ENCODE peak calls at places on chromosomes 4 and X, in ten cellular contexts. P, G, C, B, Z, S, A, H, X and M are unnamed samples.

GRCh38 chr4:152245706-152246105 is 290.2 kb downstream of the FBXW7 start:
- DNase-seq in P (no peak), G (no peak), C (no peak), B (no peak), Z (no peak), S (no peak), A (no peak), H (no peak), X (no peak), M (no peak)

GRCh38 chrX:152343306-152343705 is 107.8 kb downstream of the GABRA3 start:
- DNase-seq in P (no peak), G (no peak), C (no peak), B (no peak), Z (no peak), S (no peak), A (no peak), H (no peak), X (no peak), M (no peak)

GRCh38 chr4:76809594-76810305 is 88.2 kb downstream of the SOWAHB start:
- DNase-seq in P (no peak), G (no peak), C (no peak), B (peak), Z (no peak), S (no peak), A (no peak), H (no peak), X (no peak), M (no peak)

GRCh38 chr4:125432078-125432477 is 117.3 kb downstream of the FAT4 start:
- DNase-seq in P (peak), G (no peak), C (no peak), B (no peak), Z (no peak), S (peak), A (peak), H (no peak), X (no peak), M (no peak)

GRCh38 chr4:177574446-177574845 is 132.2 kb upstream of the AGA start:
- DNase-seq in P (no peak), G (no peak), C (no peak), B (no peak), Z (no peak), S (no peak), A (no peak), H (no peak), X (no peak), M (no peak)

GRCh38 chr4:113469023-113469390 is 292.5 kb downstream of the CAMK2D start:
- DNase-seq in P (no peak), G (no peak), C (no peak), B (no peak), Z (no peak), S (no peak), A (no peak), H (no peak), X (no peak), M (no peak)

GRCh38 chr4:104940927-104941326 is 205.7 kb upstream of the TET2 start:
- DNase-seq in P (no peak), G (no peak), C (no peak), B (no peak), Z (no peak), S (no peak), A (no peak), H (no peak), X (no peak), M (no peak)

GRCh38 chr4:186651624-186652023 is 72.0 kb downstream of the FAT1 start:
- DNase-seq in P (no peak), G (no peak), C (no peak), B (peak), Z (no peak), S (peak), A (no peak), H (peak), X (no peak), M (no peak)

GRCh38 chrX:153773741-153774575 is 6.9 kb upstream of the SRPK3 start:
- DNase-seq in P (no peak), G (no peak), C (peak), B (no peak), Z (no peak), S (no peak), A (no peak), H (peak), X (no peak), M (no peak)

GRCh38 chrX:71867680-71868079 is 43.0 kb upstream of the NHSL2 start:
- DNase-seq in P (no peak), G (no peak), C (no peak), B (no peak), Z (no peak), S (no peak), A (no peak), H (no peak), X (no peak), M (no peak)

GRCh38 chr4:57351716-57352115 is 241.5 kb upstream of the IGFBP7 start:
- DNase-seq in P (no peak), G (no peak), C (no peak), B (no peak), Z (no peak), S (no peak), A (no peak), H (no peak), X (no peak), M (no peak)

GRCh38 chr4:2354127-2354526 is 64.3 kb downstream of the ZFYVE28 start:
- DNase-seq in P (peak), G (no peak), C (no peak), B (peak), Z (no peak), S (no peak), A (no peak), H (peak), X (no peak), M (no peak)

GRCh38 chr4:1166509-1167243 is 5.7 kb downstream of the SPON2 start:
- DNase-seq in P (peak), G (no peak), C (no peak), B (no peak), Z (no peak), S (no peak), A (no peak), H (no peak), X (no peak), M (no peak)

GRCh38 chr4:14827111-14827510 is 175.2 kb upstream of the CPEB2 start:
- DNase-seq in P (no peak), G (no peak), C (no peak), B (no peak), Z (no peak), S (no peak), A (no peak), H (no peak), X (no peak), M (no peak)

GRCh38 chr4:143768007-143768591 is 67.6 kb upstream of the FREM3 start:
- DNase-seq in P (no peak), G (no peak), C (no peak), B (no peak), Z (no peak), S (no peak), A (peak), H (no peak), X (no peak), M (no peak)

GRCh38 chrX:93259029-93259428 is 414.3 kb downstream of the NAP1L3 start:
- DNase-seq in P (no peak), G (no peak), C (no peak), B (no peak), Z (no peak), S (no peak), A (no peak), H (no peak), X (no peak), M (no peak)

GRCh38 chr4:89253306-89253705 is 54.3 kb downstream of the GPRIN3 start:
- DNase-seq in P (no peak), G (no peak), C (no peak), B (no peak), Z (no peak), S (no peak), A (no peak), H (no peak), X (no peak), M (no peak)

GRCh38 chr4:3747582-3747906 is 18.6 kb upstream of the ADRA2C start:
- DNase-seq in P (peak), G (no peak), C (no peak), B (no peak), Z (no peak), S (no peak), A (no peak), H (no peak), X (no peak), M (no peak)

GRCh38 chr4:183624548-183624947 is 34.4 kb downstream of the RWDD4 start:
- DNase-seq in P (no peak), G (no peak), C (no peak), B (no peak), Z (no peak), S (no peak), A (no peak), H (no peak), X (no peak), M (no peak)

GRCh38 chrX:39309721-39310152 is 508.5 kb downstream of the MID1IP1 start:
- DNase-seq in P (peak), G (no peak), C (peak), B (no peak), Z (peak), S (peak), A (no peak), H (no peak), X (no peak), M (no peak)

GRCh38 chr4:99868126-99868596 is 26.1 kb downstream of the LAMTOR3 start:
- DNase-seq in P (no peak), G (no peak), C (no peak), B (no peak), Z (no peak), S (no peak), A (no peak), H (no peak), X (no peak), M (no peak)

GRCh38 chr4:17033256-17034245 is 135.1 kb upstream of the LDB2 start:
- DNase-seq in P (no peak), G (no peak), C (no peak), B (no peak), Z (peak), S (no peak), A (no peak), H (no peak), X (no peak), M (no peak)

GRCh38 chr4:4980818-4981217 is 38.4 kb downstream of the CYTL1 start:
- DNase-seq in P (no peak), G (no peak), C (no peak), B (no peak), Z (no peak), S (no peak), A (no peak), H (no peak), X (no peak), M (no peak)

GRCh38 chr4:98686046-98686385 is 27.6 kb upstream of the TSPAN5 start:
- DNase-seq in P (no peak), G (no peak), C (no peak), B (no peak), Z (no peak), S (no peak), A (no peak), H (no peak), X (no peak), M (no peak)

GRCh38 chr4:154348657-154349056 is 142.9 kb downstream of the DCHS2 start:
- DNase-seq in P (no peak), G (no peak), C (no peak), B (no peak), Z (no peak), S (no peak), A (no peak), H (no peak), X (no peak), M (no peak)

GRCh38 chrX:71619193-71619592 is 882 bp upstream of the CXCR3 start:
- DNase-seq in P (peak), G (no peak), C (no peak), B (no peak), Z (no peak), S (no peak), A (no peak), H (no peak), X (no peak), M (no peak)

GRCh38 chrX:19176901-19177630 is 54.8 kb upstream of the ADGRG2 start:
- DNase-seq in P (no peak), G (no peak), C (no peak), B (no peak), Z (no peak), S (no peak), A (no peak), H (no peak), X (no peak), M (no peak)

GRCh38 chr4:122099896-122100295 is 52.2 kb upstream of the BLTP1 start:
- DNase-seq in P (no peak), G (no peak), C (no peak), B (no peak), Z (no peak), S (no peak), A (no peak), H (no peak), X (no peak), M (no peak)

DNA sequence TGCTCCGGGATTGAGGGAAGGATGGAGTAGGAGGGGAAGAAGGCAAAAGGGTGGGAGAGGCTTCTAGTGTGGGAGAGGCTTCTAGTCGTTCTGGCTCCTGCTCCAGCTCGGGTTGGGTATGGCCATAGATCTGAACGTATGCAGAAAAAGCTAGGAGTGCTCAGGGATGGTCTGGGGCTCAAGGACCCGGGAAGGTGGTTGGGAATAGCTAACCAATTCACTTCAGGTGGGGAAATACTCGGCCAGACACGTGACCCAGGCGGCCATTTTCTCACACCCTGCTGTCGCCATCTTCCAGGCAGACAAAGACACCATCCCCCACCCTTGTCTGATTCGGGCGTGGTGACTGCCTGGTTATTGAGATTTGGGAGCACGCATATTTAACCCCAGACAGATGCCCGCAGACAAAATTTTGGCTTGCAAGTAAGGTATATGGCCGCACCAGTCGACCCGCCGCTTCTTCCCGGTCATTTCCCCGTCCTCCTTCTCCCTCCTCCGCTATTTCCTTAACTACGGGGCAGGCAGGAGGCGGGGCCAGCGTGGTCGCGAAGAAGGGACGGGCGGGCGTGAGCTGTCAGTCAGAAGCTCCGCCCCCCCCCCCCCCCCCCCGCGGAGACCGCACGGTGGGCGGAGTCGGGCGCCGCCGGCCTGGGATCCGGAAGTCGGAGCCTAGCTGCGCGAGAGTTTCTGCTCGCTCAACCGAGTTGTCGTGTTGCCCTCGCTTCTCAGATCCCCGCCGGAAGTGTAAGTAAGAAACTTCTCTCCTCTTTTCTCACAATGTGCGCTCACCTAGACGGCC is at the start of gene GNL3L:
- DNase-seq in P (peak), G (peak), C (peak), B (peak), Z (peak), S (peak), A (peak), H (peak), X (peak), M (peak)
- TF ChIP-seq POLR2A in P (peak), G (no peak), C (peak), B (peak), Z (peak), S (no peak), A (no peak), H (no peak), X (no peak), M (no peak)

GRCh38 chrX:50206753-50207152 is 2.2 kb downstream of the CCNB3 start:
- DNase-seq in P (no peak), G (no peak), C (no peak), B (no peak), Z (no peak), S (no peak), A (no peak), H (no peak), X (no peak), M (no peak)

GRCh38 chrX:50202539-50202938 is 1.7 kb upstream of the AKAP4 start:
- DNase-seq in P (no peak), G (no peak), C (no peak), B (no peak), Z (no peak), S (no peak), A (no peak), H (no peak), X (no peak), M (no peak)

GRCh38 chrX:50200907-50201306 is at the start of gene AKAP4:
- DNase-seq in P (no peak), G (no peak), C (no peak), B (no peak), Z (no peak), S (no peak), A (no peak), H (no peak), X (no peak), M (no peak)

GRCh38 chrX:50204364-50204899 is at the start of gene CCNB3:
- DNase-seq in P (peak), G (peak), C (peak), B (peak), Z (peak), S (peak), A (peak), H (peak), X (peak), M (peak)
- TF ChIP-seq POLR2A in P (no peak), G (no peak), C (no peak), B (peak), Z (no peak), S (no peak), A (peak), H (no peak), X (no peak), M (no peak)

DNA sequence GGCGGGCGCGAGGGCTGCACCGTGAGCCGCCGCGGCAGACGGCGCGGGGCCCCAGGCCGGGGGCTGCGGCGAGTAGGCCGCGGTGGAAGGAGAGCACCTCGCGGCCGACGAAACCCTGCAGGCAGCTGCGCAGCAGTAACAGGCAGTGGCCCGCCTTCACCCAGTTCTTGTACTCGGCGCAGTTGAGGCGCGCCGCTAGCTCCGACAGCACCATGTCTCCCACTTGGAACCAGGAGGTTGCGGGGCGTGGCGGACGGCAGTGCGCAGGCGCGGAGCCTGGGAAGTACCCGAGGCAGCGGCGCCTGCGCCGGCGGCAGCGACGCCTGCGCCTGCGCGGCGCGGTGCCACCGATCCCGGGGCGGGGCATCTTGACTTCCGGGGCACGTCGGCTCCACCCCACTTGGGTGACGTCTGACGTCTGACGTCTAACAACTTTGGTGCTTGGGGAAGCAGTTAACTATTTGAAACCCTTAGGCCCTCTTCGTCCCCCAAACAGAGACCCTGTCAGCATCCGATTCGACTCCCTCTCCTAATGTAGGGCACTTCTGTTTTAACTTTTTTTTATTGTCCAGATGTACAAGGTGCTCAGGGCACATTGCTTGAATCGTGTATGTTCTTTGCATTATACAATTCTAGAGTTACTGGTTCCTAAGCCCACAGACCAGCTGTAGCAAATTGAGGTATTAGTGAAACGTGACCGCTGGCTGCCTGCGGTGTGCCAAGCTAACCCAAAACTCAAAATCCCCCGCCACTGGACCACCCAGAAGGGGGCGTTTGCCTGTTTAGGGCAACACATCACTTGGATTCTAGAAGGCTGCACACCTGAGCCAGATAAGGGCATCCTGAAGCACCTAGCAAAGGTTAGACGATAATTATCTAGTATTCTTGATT is at the start of gene CXorf38:
- DNase-seq in P (peak), G (peak), C (peak), B (peak), Z (peak), S (peak), A (peak), H (peak), X (peak), M (peak)
- TF ChIP-seq POLR2A in P (peak), G (peak), C (peak), B (peak), Z (peak), S (no peak), A (peak), H (no peak), X (peak), M (peak)

DNA sequence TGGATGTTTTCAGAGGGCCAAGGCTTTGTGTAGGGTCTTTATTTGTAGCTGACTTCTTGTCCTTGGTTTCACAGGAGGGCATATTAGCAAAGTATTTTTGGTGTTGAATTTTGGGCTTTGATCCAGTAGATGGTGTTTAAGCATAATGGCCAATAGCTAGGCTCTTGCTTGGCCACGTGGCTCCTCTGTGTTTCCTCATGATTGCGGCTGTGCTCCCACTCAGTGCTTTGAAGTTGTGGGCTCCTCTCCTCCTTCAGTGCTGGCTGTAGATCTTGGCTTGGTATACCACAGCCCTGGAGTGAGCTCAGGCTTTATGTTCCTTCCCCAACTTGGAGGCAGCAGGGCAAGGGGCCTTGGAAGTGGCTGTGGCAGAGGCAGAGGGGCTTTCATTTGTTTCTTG is 107.2 kb upstream of the CENPE start:
- DNase-seq in P (no peak), G (no peak), C (no peak), B (no peak), Z (no peak), S (no peak), A (no peak), H (no peak), X (no peak), M (no peak)
- TF ChIP-seq POLR2A in P (no peak), G (no peak), C (no peak), B (no peak), Z (no peak), S (no peak), A (no peak), H (no peak), X (no peak), M (no peak)

GRCh38 chr4:46081674-46082073 is 42.2 kb downstream of the GABRG1 start:
- DNase-seq in P (no peak), G (no peak), C (no peak), B (no peak), Z (no peak), S (no peak), A (no peak), H (no peak), X (no peak), M (no peak)
- TF ChIP-seq POLR2A in P (no peak), G (no peak), C (no peak), B (no peak), Z (no peak), S (no peak), A (no peak), H (no peak), X (no peak), M (no peak)

DNA sequence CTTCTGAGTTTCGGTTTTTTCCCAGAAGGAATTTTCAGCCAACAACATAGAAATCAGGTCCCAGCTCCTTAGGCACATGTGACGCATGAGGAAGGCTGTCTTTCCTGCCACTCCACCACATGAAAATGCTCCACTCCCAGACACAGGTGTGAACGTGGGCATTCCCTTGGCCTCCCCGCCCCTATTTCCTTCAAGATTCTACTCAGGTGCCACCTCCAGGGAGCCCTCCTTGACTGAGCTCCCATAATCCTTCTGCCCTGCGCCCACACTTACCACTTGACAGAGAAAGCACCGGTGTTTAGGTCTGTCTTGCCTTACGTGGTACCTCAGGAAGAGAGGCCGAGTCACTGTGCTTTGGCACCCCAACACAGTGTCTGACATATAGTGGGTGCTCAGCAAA is 44.4 kb upstream of the CENPU start:
- DNase-seq in P (no peak), G (no peak), C (no peak), B (no peak), Z (no peak), S (no peak), A (no peak), H (no peak), X (no peak), M (no peak)
- TF ChIP-seq POLR2A in P (no peak), G (no peak), C (no peak), B (no peak), Z (no peak), S (no peak), A (no peak), H (no peak), X (no peak), M (no peak)